ENCODE peak calls at places on chromosomes 12 and 14, in seven cellular contexts. E, Z, Q, P, C, W and O are unnamed samples.

GRCh38 chr12:43206396-43206795 is 345.6 kb downstream of the ADAMTS20 start:
- DNase-seq in W (no peak), Q (no peak), Z (no peak), E (peak), P (peak), C (no peak), O (no peak)

GRCh38 chr12:77120695-77121094 is 55.3 kb upstream of the E2F7 start:
- DNase-seq in Z (no peak), W (no peak), E (peak), Q (no peak), P (no peak), C (no peak), O (no peak)

GRCh38 chr12:114682920-114683708 is 861 bp downstream of the TBX3 start:
- DNase-seq in E (no peak), P (no peak), W (peak), Q (no peak), C (peak), Z (no peak), O (peak)

GRCh38 chr14:37253905-37254304 is 56.2 kb downstream of the MIPOL1 start:
- DNase-seq in Z (no peak), W (no peak), E (peak), Q (no peak), C (peak), P (peak), O (no peak)

GRCh38 chr12:78584695-78585094 is 279.9 kb upstream of the SYT1 start:
- DNase-seq in W (no peak), Q (no peak), E (peak), C (peak), P (no peak), Z (no peak), O (no peak)

GRCh38 chr12:120224304-120225199 is 23.6 kb upstream of the RPLP0 start:
- DNase-seq in C (peak), E (no peak), P (no peak), Z (no peak), Q (peak), W (no peak), O (peak)

GRCh38 chr12:30877110-30877875 is 49.3 kb upstream of the TSPAN11 start:
- DNase-seq in C (no peak), Z (no peak), W (no peak), Q (no peak), E (no peak), P (no peak), O (no peak)

GRCh38 chr12:121663610-121663929 is 5.9 kb downstream of the MORN3 start:
- DNase-seq in P (no peak), C (no peak), E (no peak), Q (no peak), W (no peak), Z (no peak), O (no peak)

GRCh38 chr14:34023824-34024767 is 73.2 kb upstream of the EGLN3 start:
- DNase-seq in P (no peak), Q (no peak), Z (no peak), C (peak), W (no peak), E (no peak), O (no peak)

GRCh38 chr12:96500686-96501085 is 11.3 kb downstream of the CFAP54 start:
- DNase-seq in C (no peak), Q (no peak), E (peak), W (no peak), P (no peak), Z (no peak), O (peak)

GRCh38 chr12:27779416-27779815 is 617 bp upstream of the KLHL42 start:
- DNase-seq in C (peak), W (no peak), Z (no peak), Q (no peak), P (no peak), E (peak), O (peak)

GRCh38 chr12:56411781-56412639 is 37.2 kb downstream of the TIMELESS start:
- DNase-seq in C (no peak), W (no peak), Z (no peak), E (no peak), P (no peak), Q (no peak), O (no peak)

GRCh38 chr14:38255673-38256357 is at the start of gene CLEC14A:
- DNase-seq in P (no peak), C (no peak), Z (no peak), E (no peak), Q (peak), W (peak), O (peak)

GRCh38 chr14:70004791-70005190 is 125.6 kb downstream of the SMOC1 start:
- DNase-seq in Q (no peak), C (peak), P (no peak), E (no peak), Z (no peak), W (no peak), O (no peak)